ENCODE peak calls at places on chromosome 22, in eight cellular contexts. One of them, this sample, is unnamed.

GRCh38 chr22:42324991-42325710 is 54.7 kb upstream of the TCF20 start:
- DNase-seq in cardiac muscle cell: no peak
- DNase-seq in heart left ventricle: no peak
- DNase-seq in stomach: peak
- DNase-seq in colonic mucosa: peak
- DNase-seq in SK-N-SH: no peak
- DNase-seq in mammary epithelial cell: no peak
- DNase-seq in tibial artery: no peak
- DNase-seq in this sample: no peak

GRCh38 chr22:31238057-31238456 is 26.0 kb downstream of the LIMK2 start:
- DNase-seq in cardiac muscle cell: no peak
- DNase-seq in heart left ventricle: no peak
- DNase-seq in stomach: no peak
- DNase-seq in colonic mucosa: no peak
- DNase-seq in SK-N-SH: no peak
- DNase-seq in mammary epithelial cell: no peak
- DNase-seq in tibial artery: no peak
- DNase-seq in this sample: no peak

GRCh38 chr22:30882181-30882771 is 86.3 kb downstream of the MORC2 start:
- DNase-seq in cardiac muscle cell: no peak
- DNase-seq in heart left ventricle: no peak
- DNase-seq in stomach: no peak
- DNase-seq in colonic mucosa: no peak
- DNase-seq in SK-N-SH: no peak
- DNase-seq in mammary epithelial cell: no peak
- DNase-seq in tibial artery: no peak
- DNase-seq in this sample: no peak

GRCh38 chr22:30591191-30591587 is 521 bp downstream of the PES1 start:
- DNase-seq in cardiac muscle cell: peak
- DNase-seq in heart left ventricle: no peak
- DNase-seq in stomach: no peak
- DNase-seq in colonic mucosa: no peak
- DNase-seq in SK-N-SH: no peak
- DNase-seq in mammary epithelial cell: no peak
- DNase-seq in tibial artery: no peak
- DNase-seq in this sample: no peak

GRCh38 chr22:24894220-24894975 is 52.1 kb downstream of the LHFPL7 start:
- DNase-seq in cardiac muscle cell: peak
- DNase-seq in heart left ventricle: peak
- DNase-seq in stomach: peak
- DNase-seq in colonic mucosa: peak
- DNase-seq in SK-N-SH: peak
- DNase-seq in mammary epithelial cell: peak
- DNase-seq in tibial artery: peak
- DNase-seq in this sample: no peak

GRCh38 chr22:33014621-33015020 is 43.6 kb downstream of the SYN3 start:
- DNase-seq in cardiac muscle cell: no peak
- DNase-seq in heart left ventricle: no peak
- DNase-seq in stomach: no peak
- DNase-seq in colonic mucosa: no peak
- DNase-seq in SK-N-SH: no peak
- DNase-seq in mammary epithelial cell: no peak
- DNase-seq in tibial artery: no peak
- DNase-seq in this sample: no peak

GRCh38 chr22:50201191-50202129 is 649 bp downstream of the SELENOO start:
- DNase-seq in cardiac muscle cell: no peak
- DNase-seq in heart left ventricle: peak
- DNase-seq in stomach: peak
- DNase-seq in colonic mucosa: peak
- DNase-seq in SK-N-SH: no peak
- DNase-seq in mammary epithelial cell: no peak
- DNase-seq in tibial artery: no peak
- DNase-seq in this sample: no peak

GRCh38 chr22:32574957-32575893 is 100.6 kb downstream of the FBXO7 start:
- DNase-seq in cardiac muscle cell: no peak
- DNase-seq in heart left ventricle: no peak
- DNase-seq in stomach: no peak
- DNase-seq in colonic mucosa: no peak
- DNase-seq in SK-N-SH: peak
- DNase-seq in mammary epithelial cell: no peak
- DNase-seq in tibial artery: no peak
- DNase-seq in this sample: no peak

GRCh38 chr22:48554893-48555552 is 1272.7 kb downstream of the BRD1 start:
- DNase-seq in cardiac muscle cell: no peak
- DNase-seq in heart left ventricle: no peak
- DNase-seq in stomach: no peak
- DNase-seq in colonic mucosa: no peak
- DNase-seq in SK-N-SH: no peak
- DNase-seq in mammary epithelial cell: no peak
- DNase-seq in tibial artery: no peak
- DNase-seq in this sample: no peak

GRCh38 chr22:43567691-43568308 is 156.0 kb downstream of the MPPED1 start:
- DNase-seq in cardiac muscle cell: peak
- DNase-seq in heart left ventricle: no peak
- DNase-seq in stomach: no peak
- DNase-seq in colonic mucosa: no peak
- DNase-seq in SK-N-SH: no peak
- DNase-seq in mammary epithelial cell: no peak
- DNase-seq in tibial artery: no peak
- DNase-seq in this sample: no peak

GRCh38 chr22:36775589-36775965 is 342 bp downstream of the IFT27 start:
- DNase-seq in cardiac muscle cell: peak
- DNase-seq in heart left ventricle: peak
- DNase-seq in stomach: peak
- DNase-seq in colonic mucosa: peak
- DNase-seq in SK-N-SH: no peak
- DNase-seq in mammary epithelial cell: peak
- DNase-seq in tibial artery: no peak
- DNase-seq in this sample: peak

GRCh38 chr22:30457964-30458363 is 13.9 kb downstream of the SEC14L3 start:
- DNase-seq in cardiac muscle cell: no peak
- DNase-seq in heart left ventricle: no peak
- DNase-seq in stomach: no peak
- DNase-seq in colonic mucosa: no peak
- DNase-seq in SK-N-SH: no peak
- DNase-seq in mammary epithelial cell: no peak
- DNase-seq in tibial artery: no peak
- DNase-seq in this sample: no peak

GRCh38 chr22:43273902-43274484 is 69.2 kb downstream of the SCUBE1 start:
- DNase-seq in cardiac muscle cell: peak
- DNase-seq in heart left ventricle: no peak
- DNase-seq in stomach: peak
- DNase-seq in colonic mucosa: no peak
- DNase-seq in SK-N-SH: peak
- DNase-seq in mammary epithelial cell: peak
- DNase-seq in tibial artery: no peak
- DNase-seq in this sample: peak

DNA sequence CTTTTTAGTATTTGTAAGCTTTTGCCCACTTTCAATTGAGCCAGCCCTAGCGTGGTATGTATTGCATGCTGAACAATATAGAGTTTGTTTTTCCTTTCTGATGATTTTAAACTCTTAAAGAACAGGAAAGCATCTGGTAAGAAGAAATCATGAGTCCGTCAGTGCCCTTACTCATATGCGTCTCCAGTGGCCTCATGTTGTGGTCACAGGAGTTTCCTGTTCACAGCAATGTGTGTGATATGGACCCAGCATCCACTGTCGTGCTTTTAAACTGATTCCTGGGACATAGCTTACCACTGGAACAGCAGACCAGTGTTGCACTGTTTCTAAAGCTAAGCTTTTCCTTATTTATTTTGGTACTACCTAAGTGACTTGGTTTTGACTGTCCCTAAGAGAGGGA is 40.1 kb downstream of the BID start:
- DNase-seq in cardiac muscle cell: peak
- DNase-seq in heart left ventricle: no peak
- DNase-seq in stomach: no peak
- DNase-seq in colonic mucosa: no peak
- DNase-seq in SK-N-SH: no peak
- DNase-seq in mammary epithelial cell: no peak
- DNase-seq in tibial artery: peak
- DNase-seq in this sample: no peak
- H3K27ac ChIP-seq in cardiac muscle cell: no peak
- H3K27ac ChIP-seq in heart left ventricle: no peak
- H3K27ac ChIP-seq in stomach: no peak
- H3K27ac ChIP-seq in colonic mucosa: no peak
- H3K27ac ChIP-seq in SK-N-SH: peak
- H3K27ac ChIP-seq in mammary epithelial cell: no peak
- H3K27ac ChIP-seq in tibial artery: no peak
- H3K27ac ChIP-seq in this sample: no peak

GRCh38 chr22:28800308-28801041 is at the start of gene XBP1:
- DNase-seq in cardiac muscle cell: peak
- DNase-seq in heart left ventricle: peak
- DNase-seq in stomach: peak
- DNase-seq in colonic mucosa: peak
- DNase-seq in SK-N-SH: peak
- DNase-seq in mammary epithelial cell: peak
- DNase-seq in tibial artery: peak
- DNase-seq in this sample: peak
- H3K4me3 ChIP-seq in cardiac muscle cell: peak
- H3K4me3 ChIP-seq in heart left ventricle: peak
- H3K4me3 ChIP-seq in stomach: peak
- H3K4me3 ChIP-seq in colonic mucosa: peak
- H3K4me3 ChIP-seq in SK-N-SH: peak
- H3K4me3 ChIP-seq in mammary epithelial cell: peak
- H3K4me3 ChIP-seq in tibial artery: peak
- H3K4me3 ChIP-seq in this sample: peak

GRCh38 chr22:23632178-23632577 is at the start of gene DRICH1:
- DNase-seq in cardiac muscle cell: no peak
- DNase-seq in heart left ventricle: no peak
- DNase-seq in stomach: no peak
- DNase-seq in colonic mucosa: no peak
- DNase-seq in SK-N-SH: no peak
- DNase-seq in mammary epithelial cell: no peak
- DNase-seq in tibial artery: no peak
- DNase-seq in this sample: no peak
- H3K27ac ChIP-seq in cardiac muscle cell: no peak
- H3K27ac ChIP-seq in heart left ventricle: no peak
- H3K27ac ChIP-seq in stomach: no peak
- H3K27ac ChIP-seq in colonic mucosa: no peak
- H3K27ac ChIP-seq in SK-N-SH: no peak
- H3K27ac ChIP-seq in mammary epithelial cell: no peak
- H3K27ac ChIP-seq in tibial artery: no peak
- H3K27ac ChIP-seq in this sample: no peak

GRCh38 chr22:19970479-19971275 is 29.1 kb upstream of the TXNRD2 start:
- DNase-seq in cardiac muscle cell: peak
- DNase-seq in heart left ventricle: peak
- DNase-seq in stomach: peak
- DNase-seq in colonic mucosa: peak
- DNase-seq in SK-N-SH: peak
- DNase-seq in mammary epithelial cell: no peak
- DNase-seq in tibial artery: peak
- DNase-seq in this sample: peak

GRCh38 chr22:19970031-19970478 is 28.4 kb upstream of the TXNRD2 start:
- DNase-seq in cardiac muscle cell: no peak
- DNase-seq in heart left ventricle: no peak
- DNase-seq in stomach: no peak
- DNase-seq in colonic mucosa: no peak
- DNase-seq in SK-N-SH: no peak
- DNase-seq in mammary epithelial cell: no peak
- DNase-seq in tibial artery: no peak
- DNase-seq in this sample: no peak

GRCh38 chr22:19972652-19973550 is 31.3 kb upstream of the TXNRD2 start:
- DNase-seq in cardiac muscle cell: no peak
- DNase-seq in heart left ventricle: no peak
- DNase-seq in stomach: no peak
- DNase-seq in colonic mucosa: no peak
- DNase-seq in SK-N-SH: no peak
- DNase-seq in mammary epithelial cell: no peak
- DNase-seq in tibial artery: no peak
- DNase-seq in this sample: no peak

GRCh38 chr22:19972251-19972650 is 30.6 kb upstream of the TXNRD2 start:
- DNase-seq in cardiac muscle cell: no peak
- DNase-seq in heart left ventricle: no peak
- DNase-seq in stomach: no peak
- DNase-seq in colonic mucosa: no peak
- DNase-seq in SK-N-SH: no peak
- DNase-seq in mammary epithelial cell: no peak
- DNase-seq in tibial artery: no peak
- DNase-seq in this sample: no peak

GRCh38 chr22:19971276-19972124 is 29.9 kb upstream of the TXNRD2 start:
- DNase-seq in cardiac muscle cell: no peak
- DNase-seq in heart left ventricle: no peak
- DNase-seq in stomach: peak
- DNase-seq in colonic mucosa: no peak
- DNase-seq in SK-N-SH: no peak
- DNase-seq in mammary epithelial cell: no peak
- DNase-seq in tibial artery: no peak
- DNase-seq in this sample: no peak
- H3K4me3 ChIP-seq in cardiac muscle cell: no peak
- H3K4me3 ChIP-seq in heart left ventricle: no peak
- H3K4me3 ChIP-seq in stomach: no peak
- H3K4me3 ChIP-seq in colonic mucosa: no peak
- H3K4me3 ChIP-seq in SK-N-SH: no peak
- H3K4me3 ChIP-seq in mammary epithelial cell: no peak
- H3K4me3 ChIP-seq in tibial artery: no peak
- H3K4me3 ChIP-seq in this sample: no peak

GRCh38 chr22:35756722-35757121 is 39.0 kb downstream of the APOL5 start:
- DNase-seq in cardiac muscle cell: no peak
- DNase-seq in heart left ventricle: no peak
- DNase-seq in stomach: no peak
- DNase-seq in colonic mucosa: no peak
- DNase-seq in SK-N-SH: no peak
- DNase-seq in mammary epithelial cell: no peak
- DNase-seq in tibial artery: no peak
- DNase-seq in this sample: no peak

GRCh38 chr22:35749808-35750207 is 32.1 kb downstream of the APOL5 start:
- DNase-seq in cardiac muscle cell: no peak
- DNase-seq in heart left ventricle: no peak
- DNase-seq in stomach: no peak
- DNase-seq in colonic mucosa: no peak
- DNase-seq in SK-N-SH: no peak
- DNase-seq in mammary epithelial cell: no peak
- DNase-seq in tibial artery: no peak
- DNase-seq in this sample: no peak

GRCh38 chr22:35752172-35752832 is 34.6 kb downstream of the APOL5 start:
- DNase-seq in cardiac muscle cell: no peak
- DNase-seq in heart left ventricle: no peak
- DNase-seq in stomach: no peak
- DNase-seq in colonic mucosa: no peak
- DNase-seq in SK-N-SH: no peak
- DNase-seq in mammary epithelial cell: no peak
- DNase-seq in tibial artery: no peak
- DNase-seq in this sample: no peak

GRCh38 chr22:35754761-35755160 is 37.1 kb downstream of the APOL5 start:
- DNase-seq in cardiac muscle cell: no peak
- DNase-seq in heart left ventricle: no peak
- DNase-seq in stomach: no peak
- DNase-seq in colonic mucosa: no peak
- DNase-seq in SK-N-SH: no peak
- DNase-seq in mammary epithelial cell: peak
- DNase-seq in tibial artery: no peak
- DNase-seq in this sample: no peak

DNA sequence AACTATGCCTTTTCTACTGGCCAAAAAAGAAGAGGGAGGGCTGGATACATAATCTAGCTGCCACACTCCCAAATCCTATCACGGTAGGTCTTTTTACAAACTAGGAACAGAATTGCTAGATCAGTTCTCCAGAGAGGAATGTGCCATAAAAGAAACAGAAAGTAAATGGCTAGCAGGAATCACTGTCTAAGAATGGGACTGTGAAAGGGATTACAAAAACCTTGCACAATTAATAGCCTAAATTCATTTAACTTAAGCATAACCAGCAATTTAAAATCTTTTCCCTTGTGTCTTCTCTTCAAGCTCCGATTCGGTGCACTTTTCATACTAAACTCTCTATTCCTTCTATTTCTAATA is 35.1 kb downstream of the APOL5 start:
- DNase-seq in cardiac muscle cell: no peak
- DNase-seq in heart left ventricle: no peak
- DNase-seq in stomach: no peak
- DNase-seq in colonic mucosa: no peak
- DNase-seq in SK-N-SH: no peak
- DNase-seq in mammary epithelial cell: no peak
- DNase-seq in tibial artery: no peak
- DNase-seq in this sample: no peak
- H3K27ac ChIP-seq in cardiac muscle cell: peak
- H3K27ac ChIP-seq in heart left ventricle: no peak
- H3K27ac ChIP-seq in stomach: no peak
- H3K27ac ChIP-seq in colonic mucosa: no peak
- H3K27ac ChIP-seq in SK-N-SH: no peak
- H3K27ac ChIP-seq in mammary epithelial cell: no peak
- H3K27ac ChIP-seq in tibial artery: no peak
- H3K27ac ChIP-seq in this sample: no peak